ENCODE peak calls at places on chromosomes 3 and 15, in six cellular contexts. N, S, F, J, P and W are unnamed samples.

GRCh38 chr3:55341502-55342031 is 145.5 kb downstream of the WNT5A start:
- DNase-seq in N (no peak), S (no peak), F (no peak), J (no peak), P (no peak), W (no peak)

GRCh38 chr15:76181705-76182107 is 121.9 kb downstream of the TMEM266 start:
- DNase-seq in N (peak; percentile 78), S (peak; percentile 48), F (no peak), J (no peak), P (no peak), W (peak; percentile 44)

GRCh38 chr3:37986479-37987314 is 3.9 kb upstream of the VILL start:
- DNase-seq in N (no peak), S (no peak), F (peak; percentile 98), J (no peak), P (peak; percentile 81), W (no peak)

GRCh38 chr3:172550347-172550943 is 27.2 kb upstream of the TNFSF10 start:
- DNase-seq in N (no peak), S (no peak), F (peak; percentile 48), J (no peak), P (no peak), W (no peak)

GRCh38 chr3:9820944-9821343 is 10.9 kb downstream of the TTLL3 start:
- DNase-seq in N (no peak), S (no peak), F (no peak), J (no peak), P (peak; percentile 30), W (no peak)

GRCh38 chr3:197002701-197003454 is 26.7 kb downstream of the MELTF start:
- DNase-seq in N (no peak), S (peak; percentile 98), F (peak; percentile 95), J (no peak), P (peak; percentile 30), W (peak; percentile 96)

GRCh38 chr15:93771429-93772020 is 459.8 kb upstream of the MCTP2 start:
- DNase-seq in N (no peak), S (no peak), F (no peak), J (no peak), P (no peak), W (no peak)

GRCh38 chr3:158794936-158795518 is 6.8 kb upstream of the MFSD1 start:
- DNase-seq in N (no peak), S (no peak), F (peak; percentile 46), J (no peak), P (peak; percentile 32), W (no peak)

GRCh38 chr3:134445631-134446030 is 40.2 kb downstream of the ANAPC13 start:
- DNase-seq in N (no peak), S (no peak), F (no peak), J (no peak), P (no peak), W (no peak)

GRCh38 chr3:118618247-118619040 is 416.2 kb downstream of the IGSF11 start:
- DNase-seq in N (no peak), S (no peak), F (no peak), J (no peak), P (no peak), W (no peak)

GRCh38 chr3:48039487-48040190 is 23.4 kb upstream of the MAP4 start:
- DNase-seq in N (no peak), S (no peak), F (no peak), J (no peak), P (peak; percentile 97), W (no peak)

GRCh38 chr3:8416965-8417364 is 84.7 kb upstream of the LMCD1 start:
- DNase-seq in N (no peak), S (no peak), F (peak; percentile 34), J (no peak), P (no peak), W (no peak)

GRCh38 chr3:195001961-195002861 is 268.7 kb downstream of the XXYLT1 start:
- DNase-seq in N (peak; percentile 4), S (peak; percentile 63), F (peak; percentile 81), J (peak; percentile 38), P (peak; percentile 65), W (peak; percentile 40)

GRCh38 chr3:10964537-10965167 is 27.9 kb upstream of the SLC6A1 start:
- DNase-seq in N (no peak), S (no peak), F (peak; percentile 69), J (no peak), P (no peak), W (no peak)

GRCh38 chr3:119346076-119346496 is 51.9 kb downstream of the ARHGAP31 start:
- DNase-seq in N (no peak), S (no peak), F (no peak), J (no peak), P (no peak), W (no peak)

GRCh38 chr3:183122257-183122932 is 23.1 kb upstream of the MCCC1 start:
- DNase-seq in N (no peak), S (no peak), F (peak; percentile 67), J (no peak), P (peak; percentile 18), W (no peak)

GRCh38 chr3:133935843-133936825 is 40.5 kb upstream of the RAB6B start:
- DNase-seq in N (no peak), S (no peak), F (no peak), J (no peak), P (no peak), W (no peak)

GRCh38 chr3:194089357-194090177 is 46.4 kb upstream of the HES1 start:
- DNase-seq in N (no peak), S (peak; percentile 39), F (peak; percentile 91), J (peak; percentile 82), P (peak; percentile 71), W (no peak)

GRCh38 chr15:58494581-58494980 is 62.8 kb downstream of the LIPC start:
- DNase-seq in N (no peak), S (no peak), F (no peak), J (no peak), P (no peak), W (no peak)

GRCh38 chr15:77035584-77035983 is 35.3 kb downstream of the TSPAN3 start:
- DNase-seq in N (no peak), S (no peak), F (no peak), J (no peak), P (no peak), W (no peak)

GRCh38 chr3:103629391-103629790 is 1194.6 kb downstream of the ZPLD1 start:
- DNase-seq in N (no peak), S (no peak), F (no peak), J (no peak), P (no peak), W (no peak)

GRCh38 chr3:19934098-19934566 is at the start of gene EFHB:
- DNase-seq in N (no peak), S (no peak), F (peak; percentile 82), J (peak; percentile 27), P (peak; percentile 39), W (no peak)

GRCh38 chr15:76105911-76106310 is 46.1 kb downstream of the TMEM266 start:
- DNase-seq in N (no peak), S (no peak), F (no peak), J (no peak), P (no peak), W (no peak)

GRCh38 chr15:39108021-39108420 is 472.9 kb upstream of the THBS1 start:
- DNase-seq in N (no peak), S (no peak), F (no peak), J (no peak), P (no peak), W (no peak)

GRCh38 chr15:64398575-64398974 is 10.9 kb downstream of the TRIP4 start:
- DNase-seq in N (no peak), S (no peak), F (no peak), J (no peak), P (no peak), W (no peak)

GRCh38 chr3:118980832-118981231 is 53.8 kb downstream of the IGSF11 start:
- DNase-seq in N (no peak), S (no peak), F (no peak), J (no peak), P (no peak), W (no peak)

GRCh38 chr3:149589332-149589731 is 68.5 kb downstream of the WWTR1 start:
- DNase-seq in N (no peak), S (no peak), F (no peak), J (no peak), P (no peak), W (no peak)

GRCh38 chr15:85155857-85156256 is 174.2 kb downstream of the PDE8A start:
- DNase-seq in N (no peak), S (no peak), F (no peak), J (no peak), P (no peak), W (no peak)

GRCh38 chr3:24177201-24177600 is 232.1 kb downstream of the NR1D2 start:
- DNase-seq in N (no peak), S (no peak), F (no peak), J (no peak), P (no peak), W (no peak)

DNA sequence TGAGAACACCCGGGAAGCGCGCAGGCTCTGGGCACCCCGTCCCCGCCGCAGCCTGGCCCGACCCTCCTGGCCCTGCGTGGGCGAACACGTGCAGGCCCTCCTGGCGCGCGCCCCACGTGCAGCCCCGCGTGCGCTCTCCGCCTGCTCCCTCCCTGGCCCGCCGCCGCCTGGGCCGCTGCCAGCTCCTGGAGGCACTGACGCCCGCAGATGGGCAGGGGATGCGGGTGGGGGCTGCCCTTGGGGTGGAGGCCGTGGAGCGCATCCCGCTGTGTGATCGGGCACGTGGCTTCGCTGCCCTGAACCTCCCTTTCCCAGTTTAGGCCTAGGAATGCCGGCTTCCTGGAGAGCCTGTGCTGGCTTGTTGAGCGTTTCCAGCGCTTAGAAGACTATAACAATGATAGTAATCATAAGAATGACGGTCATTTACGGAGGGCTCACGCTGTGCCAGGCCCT is 104.6 kb upstream of the SLC6A6 start:
- DNase-seq in N (no peak), S (no peak), F (no peak), J (no peak), P (no peak), W (no peak)
- TF ChIP-seq TAF1 in N (no peak), S (no peak), F (no peak), J (no peak), P (no peak), W (no peak)

GRCh38 chr15:69217381-69217780 is 56.9 kb downstream of the GLCE start:
- DNase-seq in N (no peak), S (no peak), F (no peak), J (no peak), P (no peak), W (no peak)
- TF ChIP-seq POLR2AphosphoS5 in N (no peak), S (no peak), F (no peak), J (no peak), P (no peak), W (no peak)

GRCh38 chr15:90840954-90841353 is 27.4 kb upstream of the FURIN start:
- DNase-seq in N (no peak), S (no peak), F (peak; percentile 95), J (no peak), P (peak; percentile 41), W (no peak)
- TF ChIP-seq POLR2A in N (no peak), S (no peak), F (no peak), J (no peak), P (no peak), W (no peak)

DNA sequence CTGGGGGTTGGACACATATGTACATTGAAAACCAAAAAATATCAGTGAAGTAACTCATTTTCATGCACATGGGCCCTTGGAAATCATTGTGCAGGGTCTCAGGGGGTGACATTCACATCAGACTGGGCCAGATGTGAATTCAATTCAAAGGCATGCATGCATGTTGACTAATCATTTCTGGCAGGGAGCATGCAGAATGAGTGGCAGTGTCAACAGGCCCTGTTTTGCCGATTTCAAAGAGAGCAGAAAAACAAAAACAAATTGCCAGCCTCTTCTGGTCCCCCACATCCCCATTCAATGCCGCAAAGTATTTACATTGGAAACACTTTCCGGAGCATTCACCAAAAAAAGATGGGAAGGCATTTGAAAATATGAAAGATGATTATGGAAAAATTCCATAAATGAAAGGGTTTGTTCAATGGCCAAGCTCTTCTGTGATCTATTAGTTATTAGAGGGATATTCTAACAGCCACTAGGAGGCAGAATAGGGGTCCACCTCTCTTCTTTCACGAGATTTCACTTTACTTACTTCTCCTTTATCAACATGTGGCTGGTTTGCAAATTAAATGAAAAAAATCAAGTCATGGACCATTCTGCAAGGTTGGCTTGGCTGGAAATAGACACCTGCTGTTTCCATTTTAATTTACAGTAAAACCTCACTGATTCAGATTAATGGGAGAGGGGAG is 119.9 kb upstream of the FEZF2 start:
- DNase-seq in N (no peak), S (peak; percentile 3), F (peak; percentile 3), J (no peak), P (no peak), W (no peak)
- TF ChIP-seq TAF1 in N (no peak), S (no peak), F (no peak), J (no peak), P (no peak), W (no peak)